ENCODE peak calls at places on chromosomes 4 and X, in six cellular contexts. X is heart right ventricle; N is CD8-positive, alpha-beta memory T cell; C is fibroblast of lung; O is right cardiac atrium; R is breast epithelium. Q is an unnamed sample.

GRCh38 chrX:107102980-107103379 is 15.6 kb downstream of the RBM41 start:
- DNase-seq in X (no peak), N (no peak), C (no peak), O (no peak), R (no peak), Q (no peak)

GRCh38 chr4:152810715-152811287 is 31.0 kb downstream of the ARFIP1 start:
- DNase-seq in X (no peak), N (no peak), C (no peak), O (no peak), R (no peak), Q (no peak)

GRCh38 chr4:108272566-108272965 is 103.8 kb upstream of the LEF1 start:
- DNase-seq in X (no peak), N (no peak), C (peak; percentile 90), O (no peak), R (no peak), Q (no peak)

GRCh38 chr4:151797131-151797530 is 36.3 kb upstream of the GATB start:
- DNase-seq in X (no peak), N (no peak), C (no peak), O (no peak), R (no peak), Q (no peak)

GRCh38 chr4:173333658-173334084 is 487 bp downstream of the HMGB2 start:
- DNase-seq in X (peak; percentile 59), N (peak; percentile 41), C (peak; percentile 33), O (peak; percentile 70), R (peak; percentile 29), Q (no peak)

GRCh38 chr4:130851932-130852331 is 1756.0 kb downstream of the C4orf33 start:
- DNase-seq in X (no peak), N (no peak), C (no peak), O (no peak), R (no peak), Q (no peak)

GRCh38 chrX:17560385-17560784 is 176.9 kb upstream of the SCML1 start:
- DNase-seq in X (no peak), N (no peak), C (no peak), O (no peak), R (no peak), Q (no peak)

GRCh38 chrX:111035991-111036390 is 60.0 kb upstream of the PAK3 start:
- DNase-seq in X (no peak), N (no peak), C (no peak), O (no peak), R (no peak), Q (no peak)

DNA sequence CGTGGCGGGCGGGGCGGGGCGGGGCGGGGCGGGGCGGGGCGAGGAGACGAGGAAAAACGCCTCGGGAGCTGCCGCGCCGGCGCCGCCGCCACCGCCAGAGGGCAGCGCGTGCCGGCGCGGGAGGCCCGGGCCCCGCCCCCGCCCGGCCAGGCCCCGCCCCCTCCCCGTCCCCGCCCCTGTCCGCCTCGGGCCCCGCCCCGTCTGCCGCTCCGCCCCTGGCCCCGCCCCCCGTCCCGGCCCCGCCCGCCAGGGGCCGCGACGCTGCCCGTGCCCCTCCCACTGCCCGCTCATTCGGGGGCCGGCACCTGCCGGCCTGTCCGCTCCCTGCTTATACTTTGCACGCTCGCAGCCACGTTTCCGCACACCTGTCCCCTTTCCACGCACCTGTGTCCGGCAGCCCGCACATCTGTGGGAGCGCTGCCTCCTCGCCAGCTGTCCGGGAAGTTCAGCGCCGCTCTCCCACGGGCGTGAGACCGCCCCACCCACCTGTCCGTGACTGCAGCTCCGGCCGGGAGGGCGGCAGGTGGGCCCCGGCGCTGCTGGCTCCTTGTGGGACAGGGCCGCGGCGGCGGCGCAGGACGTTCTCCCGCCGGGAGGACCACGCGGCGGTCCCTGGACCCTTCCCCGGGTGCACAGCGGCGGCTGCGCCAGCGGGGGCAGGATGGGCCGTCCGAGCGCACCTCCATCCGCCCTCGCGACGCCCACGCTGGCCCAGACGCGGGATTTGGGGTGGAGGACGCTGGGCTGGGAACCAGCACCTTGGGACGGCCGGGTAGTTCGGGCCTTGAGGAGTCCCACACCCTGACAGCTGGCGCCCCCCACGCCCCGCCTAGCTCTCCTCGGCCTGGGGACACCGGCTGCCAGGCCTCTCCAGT is 1.5 kb upstream of the FGFRL1 start:
- DNase-seq in X (peak; percentile 59), N (peak; percentile 69), C (peak; percentile 23), O (peak; percentile 72), R (peak; percentile 64), Q (peak; percentile 57)
- H3K4me3 ChIP-seq in X (peak overlapping the region; percentile 64), N (peak overlapping the region; percentile 80), C (peak overlapping the region; percentile 70), O (peak overlapping the region; percentile 63), R (peak overlapping the region; percentile 49), Q (peak overlapping the region; percentile 77)

GRCh38 chr4:169293343-169294176 is 22.8 kb upstream of the SH3RF1 start:
- DNase-seq in X (no peak), N (no peak), C (no peak), O (no peak), R (no peak), Q (no peak)

DNA sequence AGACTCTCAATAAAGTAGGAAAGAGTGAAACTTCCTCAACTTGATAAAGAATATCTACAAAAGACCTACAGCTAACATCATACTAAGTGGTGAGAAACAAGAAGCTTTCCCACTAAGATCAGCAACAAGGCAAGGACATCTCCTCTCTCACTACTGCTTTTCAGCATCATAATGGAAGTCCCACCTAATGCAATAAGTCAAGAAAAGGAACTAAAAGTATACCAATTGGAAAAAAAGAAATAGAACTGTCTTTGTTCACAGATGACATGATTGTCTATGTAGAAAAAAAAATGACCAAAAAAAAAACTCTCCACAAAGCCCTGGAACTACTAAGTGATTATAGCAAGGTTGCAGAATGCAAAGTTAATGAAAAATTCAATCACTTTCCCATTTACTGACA is 25.1 kb upstream of the SH3RF1 start:
- DNase-seq in X (no peak), N (no peak), C (no peak), O (no peak), R (no peak), Q (no peak)
- H3K4me1 ChIP-seq in X (no peaks in the 10 kb centered on the region), N (no peaks in the 10 kb centered on the region), C (no peaks in the 10 kb centered on the region), O (no peaks in the 10 kb centered on the region), R (no peaks in the 10 kb centered on the region), Q (no peaks in the 10 kb centered on the region)

GRCh38 chrX:12921886-12922599 is 15.6 kb downstream of the TLR8 start:
- DNase-seq in X (no peak), N (no peak), C (no peak), O (no peak), R (no peak), Q (no peak)
- H3K27ac ChIP-seq in X (no peak overlapping the region), N (no peak overlapping the region), C (no peak overlapping the region), O (no peak overlapping the region), R (no peak overlapping the region), Q (no peak overlapping the region)

DNA sequence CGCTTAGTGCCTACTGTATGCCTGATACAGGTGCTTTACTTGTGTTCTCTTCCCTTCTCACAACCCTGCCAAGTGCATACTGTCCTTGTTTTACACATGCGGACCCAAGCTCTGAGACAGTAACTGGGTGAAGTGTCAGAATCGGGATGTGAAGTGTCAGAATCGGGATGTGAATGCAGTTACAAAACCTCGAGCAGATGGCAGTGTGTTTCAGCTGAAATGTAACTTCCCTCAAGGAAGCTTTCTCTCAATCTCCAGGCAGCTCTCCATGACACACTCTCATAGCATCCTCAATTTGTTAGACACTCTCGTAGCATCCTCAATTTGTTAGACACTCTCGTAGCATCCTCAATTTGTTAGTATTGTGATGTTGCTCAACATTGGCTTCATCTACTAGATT is 1.0 kb upstream of the HPSE start:
- DNase-seq in X (no peak), N (no peak), C (no peak), O (no peak), R (no peak), Q (no peak)
- H3K4me3 ChIP-seq in X (no peak overlapping the region), N (no peak overlapping the region), C (no peak overlapping the region), O (no peak overlapping the region), R (no peak overlapping the region), Q (no peak overlapping the region)

GRCh38 chr4:1718095-1718850 is 2.9 kb downstream of the TMEM129 start:
- DNase-seq in X (no peak), N (no peak), C (no peak), O (no peak), R (no peak), Q (no peak)
- H3K4me1 ChIP-seq in X (peaks cover 46% of the 10 kb centered on the region), N (peaks cover 48% of the 10 kb centered on the region), C (peaks cover 16% of the 10 kb centered on the region), O (peaks cover under 1% of the 10 kb centered on the region), R (peaks cover 21% of the 10 kb centered on the region), Q (peaks cover 36% of the 10 kb centered on the region)

Q was measured in naive thymus-derived CD4-positive, alpha-beta T cell.